ENCODE peak calls at places on chromosomes 7 and 10, in ten cellular contexts. T is NCI-H1092; S is C1 segment of cervical spinal cord; O is smooth muscle cell of the brain vasculature; N is GM13976; X is ELR; B is left ventricle myocardium inferior; C is stimulated activated CD4-positive, alpha-beta T cell treated with anti-CD3 and anti-CD28 coated beads, Interleukin-15, amount 100 ng/mL, for 24 hours; F is ELF-1; J is heart right ventricle. U is an unnamed sample.
A peak's percentile ranks its signal among the peaks of the same experiment; 100 is the strongest.

GRCh38 chr10:80488539-80489066 is 34.5 kb downstream of the TSPAN14 start:
- DNase-seq in F (no peak), J (no peak), X (no peak), N (no peak), S (no peak), O (no peak), T (no peak), B (no peak), C (no peak), U (no peak)

GRCh38 chr10:29470355-29470705 is 164.4 kb downstream of the SVIL start:
- DNase-seq in X (peak; percentile 20), B (peak; percentile 35), F (peak; percentile 71), C (peak; percentile 31), N (no peak), O (no peak), S (no peak), J (peak; percentile 42), T (no peak), U (peak; percentile 70)

GRCh38 chr7:69358163-69358821 is 240.0 kb upstream of the AUTS2 start:
- DNase-seq in F (peak; percentile 47), N (no peak), T (no peak), O (no peak), S (no peak), B (no peak), C (no peak), X (no peak), J (no peak), U (no peak)

GRCh38 chr10:110068780-110069179 is 61.0 kb downstream of the ADD3 start:
- DNase-seq in N (no peak), X (no peak), F (no peak), C (no peak), J (no peak), S (no peak), B (no peak), O (no peak), T (no peak), U (no peak)

GRCh38 chr7:132246591-132246990 is 329.7 kb downstream of the PLXNA4 start:
- DNase-seq in J (no peak), C (no peak), X (no peak), T (no peak), S (no peak), F (no peak), O (no peak), B (no peak), N (no peak), U (no peak)

GRCh38 chr7:144519900-144520299 is 116.4 kb upstream of the NOBOX start:
- DNase-seq in S (no peak), C (no peak), B (no peak), F (no peak), X (no peak), O (no peak), J (no peak), T (no peak), N (no peak), U (no peak)

GRCh38 chr7:16847381-16847860 is 34.4 kb downstream of the AGR3 start:
- DNase-seq in F (peak; percentile 34), C (no peak), J (no peak), X (peak; percentile 27), S (no peak), O (no peak), T (peak; percentile 9), N (no peak), B (no peak), U (no peak)

GRCh38 chr10:114163062-114163861 is 10.7 kb downstream of the CCDC186 start:
- DNase-seq in T (no peak), X (no peak), O (no peak), J (no peak), F (no peak), N (no peak), C (no peak), S (no peak), B (no peak), U (no peak)

GRCh38 chr10:54947605-54948004 is 146.6 kb upstream of the PCDH15 start:
- DNase-seq in C (no peak), S (no peak), J (no peak), X (no peak), T (no peak), N (no peak), B (no peak), F (no peak), O (no peak), U (no peak)

GRCh38 chr7:116171094-116171493 is 39.2 kb upstream of the TES start:
- DNase-seq in F (no peak), B (no peak), C (no peak), J (no peak), N (no peak), O (no peak), X (no peak), T (no peak), S (no peak), U (no peak)